ENCODE peak calls at places on chromosomes 2 and 18, in four cellular contexts. One of them, this sample, is unnamed.

GRCh38 chr2:218129756-218130155 is 3.9 kb downstream of the CXCR2 start:
- DNase-seq in GM12878: no peak
- DNase-seq in H1: no peak
- DNase-seq in HepG2: no peak
- DNase-seq in this sample: no peak

GRCh38 chr18:23690505-23691068 is 1.3 kb downstream of the LAMA3 start:
- DNase-seq in HepG2: no peak
- DNase-seq in GM12878: no peak
- DNase-seq in H1: no peak
- DNase-seq in this sample: no peak

GRCh38 chr2:180730976-180731375 is 249.4 kb upstream of the UBE2E3 start:
- DNase-seq in H1: no peak
- DNase-seq in HepG2: peak
- DNase-seq in GM12878: no peak
- DNase-seq in this sample: no peak

GRCh38 chr2:57497489-57498096 is 549.0 kb upstream of the VRK2 start:
- DNase-seq in HepG2: peak
- DNase-seq in GM12878: peak
- DNase-seq in H1: no peak
- DNase-seq in this sample: peak

GRCh38 chr2:58101500-58101899 is 54.9 kb downstream of the VRK2 start:
- DNase-seq in GM12878: no peak
- DNase-seq in H1: no peak
- DNase-seq in HepG2: no peak
- DNase-seq in this sample: no peak

GRCh38 chr2:31236433-31237205 is 2.7 kb downstream of the EHD3 start:
- DNase-seq in HepG2: no peak
- DNase-seq in H1: no peak
- DNase-seq in GM12878: no peak
- DNase-seq in this sample: no peak

GRCh38 chr2:150598383-150598782 is 110.9 kb upstream of the RND3 start:
- DNase-seq in HepG2: no peak
- DNase-seq in GM12878: no peak
- DNase-seq in H1: no peak
- DNase-seq in this sample: no peak

GRCh38 chr2:234240917-234241316 is 190.4 kb downstream of the SPP2 start:
- DNase-seq in GM12878: no peak
- DNase-seq in H1: no peak
- DNase-seq in HepG2: no peak
- DNase-seq in this sample: no peak

GRCh38 chr2:216578325-216578724 is 54.9 kb upstream of the IGFBP2 start:
- DNase-seq in H1: no peak
- DNase-seq in HepG2: no peak
- DNase-seq in GM12878: no peak
- DNase-seq in this sample: no peak

GRCh38 chr2:57278451-57278850 is 768.2 kb upstream of the VRK2 start:
- DNase-seq in GM12878: no peak
- DNase-seq in H1: no peak
- DNase-seq in HepG2: no peak
- DNase-seq in this sample: no peak

GRCh38 chr2:39050109-39050508 is 70.7 kb downstream of the SOS1 start:
- DNase-seq in H1: no peak
- DNase-seq in GM12878: no peak
- DNase-seq in HepG2: no peak
- DNase-seq in this sample: no peak

GRCh38 chr2:203328735-203329549 is 748 bp downstream of the ABI2 start:
- DNase-seq in GM12878: no peak
- DNase-seq in HepG2: peak
- DNase-seq in H1: no peak
- DNase-seq in this sample: peak

GRCh38 chr18:23487738-23488625 is 15.3 kb upstream of the RMC1 start:
- DNase-seq in GM12878: peak
- DNase-seq in H1: no peak
- DNase-seq in HepG2: peak
- DNase-seq in this sample: peak

GRCh38 chr2:235716875-235717496 is 223.1 kb downstream of the AGAP1 start:
- DNase-seq in HepG2: no peak
- DNase-seq in GM12878: no peak
- DNase-seq in H1: no peak
- DNase-seq in this sample: no peak

GRCh38 chr2:7467782-7468447 is 550.7 kb downstream of the RNF144A start:
- DNase-seq in GM12878: no peak
- DNase-seq in H1: no peak
- DNase-seq in HepG2: no peak
- DNase-seq in this sample: no peak

GRCh38 chr2:29241341-29241740 is 126.1 kb downstream of the CLIP4 start:
- DNase-seq in GM12878: no peak
- DNase-seq in H1: no peak
- DNase-seq in HepG2: no peak
- DNase-seq in this sample: no peak

GRCh38 chr18:57110295-57110694 is 36.6 kb upstream of the BOD1L2 start:
- DNase-seq in GM12878: no peak
- DNase-seq in H1: no peak
- DNase-seq in HepG2: no peak
- DNase-seq in this sample: no peak

GRCh38 chr18:63897072-63897471 is 9.6 kb downstream of the SERPINB2 start:
- DNase-seq in HepG2: no peak
- DNase-seq in GM12878: no peak
- DNase-seq in H1: no peak
- DNase-seq in this sample: no peak

GRCh38 chr2:63425606-63426005 is 162.7 kb downstream of the WDPCP start:
- DNase-seq in H1: no peak
- DNase-seq in HepG2: no peak
- DNase-seq in GM12878: no peak
- DNase-seq in this sample: no peak

GRCh38 chr2:72999729-73000725 is 71.5 kb downstream of the SFXN5 start:
- DNase-seq in H1: no peak
- DNase-seq in GM12878: no peak
- DNase-seq in HepG2: no peak
- DNase-seq in this sample: no peak

GRCh38 chr2:58660046-58660445 is 418.9 kb upstream of the FANCL start:
- DNase-seq in H1: no peak
- DNase-seq in GM12878: no peak
- DNase-seq in HepG2: no peak
- DNase-seq in this sample: no peak

GRCh38 chr2:184793196-184793595 is 194.9 kb downstream of the ZNF804A start:
- DNase-seq in GM12878: no peak
- DNase-seq in HepG2: no peak
- DNase-seq in H1: no peak
- DNase-seq in this sample: no peak

GRCh38 chr2:205685314-205686230 is 3.3 kb downstream of the NRP2 start:
- DNase-seq in HepG2: no peak
- DNase-seq in GM12878: no peak
- DNase-seq in H1: no peak
- DNase-seq in this sample: no peak

DNA sequence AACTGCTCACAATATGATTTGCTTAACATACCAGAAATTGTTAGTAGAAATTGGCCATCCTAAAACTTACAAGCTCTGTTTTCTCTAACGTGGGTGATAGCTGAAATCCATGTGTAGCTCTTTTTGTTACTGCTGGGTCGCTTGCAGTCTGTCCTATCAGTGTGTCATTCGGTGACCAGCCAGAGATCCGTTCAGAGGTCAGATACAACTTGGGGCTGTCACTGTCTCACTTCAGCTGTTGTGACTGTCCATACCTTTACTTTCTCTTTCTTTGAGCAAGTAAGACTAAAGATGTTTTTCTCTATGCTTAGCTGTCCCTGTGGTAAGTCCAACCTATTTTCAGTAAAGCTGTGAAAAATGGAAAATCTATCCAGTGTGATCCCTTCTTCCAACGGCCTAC is 282.9 kb upstream of the KCNH7 start:
- DNase-seq in H1: no peak
- DNase-seq in GM12878: no peak
- DNase-seq in HepG2: no peak
- DNase-seq in this sample: no peak
- TF ChIP-seq BRCA1 in H1: no peak
- TF ChIP-seq BRCA1 in GM12878: no peak
- TF ChIP-seq BRCA1 in HepG2: no peak
- TF ChIP-seq BRCA1 in this sample: no peak

DNA sequence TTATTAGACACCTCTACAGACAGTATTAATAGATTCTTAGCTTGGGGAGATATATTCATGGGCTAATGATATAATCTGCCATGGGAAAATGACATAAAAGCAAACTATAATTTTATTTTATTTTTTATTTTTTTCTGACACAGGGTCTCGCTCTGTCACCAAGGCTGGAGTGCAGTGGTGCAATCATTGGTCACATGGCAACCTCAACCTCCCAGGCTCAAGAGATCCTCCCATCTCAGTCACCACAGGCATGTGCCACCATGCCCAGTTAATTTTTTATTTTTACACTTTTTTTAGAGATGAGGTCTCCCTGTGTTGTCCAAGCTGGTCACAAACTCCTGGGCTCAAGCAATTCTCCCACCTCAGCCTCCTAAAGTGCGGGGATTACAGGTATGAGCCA is 39.3 kb downstream of the RTN4 start:
- DNase-seq in GM12878: no peak
- DNase-seq in HepG2: peak
- DNase-seq in H1: no peak
- DNase-seq in this sample: no peak
- TF ChIP-seq BRCA1 in GM12878: no peak
- TF ChIP-seq BRCA1 in HepG2: no peak
- TF ChIP-seq BRCA1 in H1: no peak
- TF ChIP-seq BRCA1 in this sample: no peak

GRCh38 chr18:55838322-55838721 is 250.3 kb upstream of the TCF4 start:
- DNase-seq in HepG2: no peak
- DNase-seq in GM12878: no peak
- DNase-seq in H1: no peak
- DNase-seq in this sample: peak

GRCh38 chr18:55839350-55839749 is 251.4 kb upstream of the TCF4 start:
- DNase-seq in H1: no peak
- DNase-seq in GM12878: no peak
- DNase-seq in HepG2: no peak
- DNase-seq in this sample: no peak

GRCh38 chr18:55838841-55839240 is 250.8 kb upstream of the TCF4 start:
- DNase-seq in H1: no peak
- DNase-seq in HepG2: no peak
- DNase-seq in GM12878: no peak
- DNase-seq in this sample: no peak

GRCh38 chr18:55841314-55841713 is 253.3 kb upstream of the TCF4 start:
- DNase-seq in H1: no peak
- DNase-seq in HepG2: no peak
- DNase-seq in GM12878: no peak
- DNase-seq in this sample: no peak

GRCh38 chr18:55840601-55841170 is 252.7 kb upstream of the TCF4 start:
- DNase-seq in H1: no peak
- DNase-seq in HepG2: no peak
- DNase-seq in GM12878: no peak
- DNase-seq in this sample: no peak
- TF ChIP-seq BRCA1 in H1: no peak
- TF ChIP-seq BRCA1 in HepG2: no peak
- TF ChIP-seq BRCA1 in GM12878: no peak
- TF ChIP-seq BRCA1 in this sample: no peak

GRCh38 chr2:199810422-199811250 is 40.4 kb downstream of the FTCDNL1 start:
- DNase-seq in H1: no peak
- DNase-seq in GM12878: no peak
- DNase-seq in HepG2: no peak
- DNase-seq in this sample: no peak
- TF ChIP-seq BRCA1 in H1: no peak
- TF ChIP-seq BRCA1 in GM12878: no peak
- TF ChIP-seq BRCA1 in HepG2: no peak
- TF ChIP-seq BRCA1 in this sample: no peak

DNA sequence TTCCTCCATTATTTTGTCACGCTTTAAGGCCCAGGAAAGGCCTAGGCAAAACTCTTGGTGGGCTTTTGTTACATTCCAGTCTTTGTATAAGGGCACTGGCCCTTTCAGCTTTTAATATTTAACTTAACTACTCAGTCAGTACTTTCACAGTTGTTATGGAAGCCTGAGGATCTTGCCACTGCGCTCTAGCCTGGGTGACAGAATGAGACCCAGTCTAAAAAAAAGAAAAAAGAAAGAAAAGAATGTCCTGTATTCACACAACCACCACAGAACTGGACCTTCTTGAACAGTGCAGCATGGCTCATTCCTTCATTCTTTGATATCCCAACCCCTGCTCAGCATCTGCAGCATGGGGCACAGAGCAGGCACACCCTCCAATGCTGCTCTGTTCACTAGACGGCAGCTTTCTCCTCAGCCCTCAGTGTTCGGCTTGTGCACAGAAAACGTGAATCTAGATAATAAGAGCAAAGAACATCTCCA is 93.4 kb upstream of the MSH2 start:
- DNase-seq in GM12878: no peak
- DNase-seq in HepG2: peak
- DNase-seq in H1: no peak
- DNase-seq in this sample: no peak
- TF ChIP-seq BRCA1 in GM12878: no peak
- TF ChIP-seq BRCA1 in HepG2: no peak
- TF ChIP-seq BRCA1 in H1: no peak
- TF ChIP-seq BRCA1 in this sample: no peak

GRCh38 chr2:27955762-27956161 is 65.2 kb downstream of the BABAM2 start:
- DNase-seq in HepG2: no peak
- DNase-seq in GM12878: no peak
- DNase-seq in H1: no peak
- DNase-seq in this sample: no peak
- TF ChIP-seq BRCA1 in HepG2: no peak
- TF ChIP-seq BRCA1 in GM12878: no peak
- TF ChIP-seq BRCA1 in H1: no peak
- TF ChIP-seq BRCA1 in this sample: no peak

DNA sequence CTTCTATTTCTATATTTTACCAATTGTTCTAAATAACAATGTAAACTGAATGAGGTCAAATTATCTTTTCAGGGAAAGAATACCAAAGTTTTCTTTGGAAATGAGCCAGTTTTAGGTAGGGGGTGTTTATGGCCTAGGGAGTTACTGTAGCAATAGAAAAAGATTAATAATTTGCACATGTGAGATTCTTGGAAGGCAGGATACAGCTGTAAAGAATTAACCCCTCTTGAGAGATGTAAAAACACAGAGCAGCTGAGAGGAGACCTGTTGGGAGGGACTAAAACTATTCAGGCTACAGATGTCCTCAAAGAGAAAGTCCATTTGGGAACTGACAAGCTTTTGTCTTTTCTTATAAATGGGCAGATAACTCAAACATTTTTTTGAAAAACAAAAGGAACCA is 182.2 kb downstream of the FIGN start:
- DNase-seq in GM12878: no peak
- DNase-seq in HepG2: no peak
- DNase-seq in H1: no peak
- DNase-seq in this sample: no peak
- TF ChIP-seq BRCA1 in GM12878: no peak
- TF ChIP-seq BRCA1 in HepG2: no peak
- TF ChIP-seq BRCA1 in H1: no peak
- TF ChIP-seq BRCA1 in this sample: no peak

DNA sequence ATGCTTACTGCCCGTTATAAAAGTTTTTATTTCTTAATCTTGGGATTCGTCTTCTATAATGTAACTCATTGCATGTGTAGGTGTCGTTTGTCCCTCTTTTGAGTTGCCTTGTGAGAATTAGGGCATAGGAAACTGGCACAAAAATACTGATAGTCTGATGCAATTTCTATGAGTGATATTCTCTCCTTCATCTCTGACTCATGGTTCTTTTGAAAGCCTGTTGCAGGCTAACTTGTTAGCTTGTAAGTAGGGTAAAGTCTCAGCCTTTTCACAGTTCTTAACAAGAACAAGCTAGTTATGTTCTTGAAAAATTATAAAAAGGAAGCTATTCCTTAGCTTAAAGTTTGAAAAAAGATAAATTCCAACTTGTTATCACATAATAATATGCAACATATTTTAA is 1085.4 kb upstream of the NRXN1 start:
- DNase-seq in HepG2: no peak
- DNase-seq in H1: no peak
- DNase-seq in GM12878: no peak
- DNase-seq in this sample: no peak
- TF ChIP-seq BRCA1 in HepG2: no peak
- TF ChIP-seq BRCA1 in H1: no peak
- TF ChIP-seq BRCA1 in GM12878: no peak
- TF ChIP-seq BRCA1 in this sample: no peak

GRCh38 chr18:79383388-79384056 is 12.2 kb upstream of the NFATC1 start:
- DNase-seq in GM12878: no peak
- DNase-seq in H1: no peak
- DNase-seq in HepG2: no peak
- DNase-seq in this sample: no peak
- TF ChIP-seq BRCA1 in GM12878: no peak
- TF ChIP-seq BRCA1 in H1: no peak
- TF ChIP-seq BRCA1 in HepG2: no peak
- TF ChIP-seq BRCA1 in this sample: no peak

This sample was measured in K562.